ENCODE peak calls at places on chromosomes 6 and 20, in ten cellular contexts. X is CD4-positive, alpha-beta T cell; N is astrocyte of the spinal cord; P is brain microvascular endothelial cell; Z is stomach; R is KG1; T is cardiac fibroblast; U is T-helper 9 cell; L is epithelial cell of esophagus; G is BJ. D is an unnamed sample.

GRCh38 chr20:50554694-50555579 is 44.8 kb downstream of the PTPN1 start:
- DNase-seq in X (no peak), N (no peak), P (no peak), Z (no peak), R (no peak), T (no peak), U (no peak), L (no peak), G (no peak), D (no peak)

GRCh38 chr6:169590376-169590939 is 111.4 kb downstream of the WDR27 start:
- DNase-seq in X (no peak), N (no peak), P (no peak), Z (no peak), R (no peak), T (no peak), U (no peak), L (no peak), G (no peak), D (no peak)

GRCh38 chr20:50085481-50086365 is 27.2 kb downstream of the UBE2V1 start:
- DNase-seq in X (peak), N (peak), P (peak), Z (no peak), R (peak), T (peak), U (peak), L (peak), G (no peak), D (peak)

GRCh38 chr6:75691012-75691411 is 58.0 kb upstream of the MYO6 start:
- DNase-seq in X (no peak), N (peak), P (peak), Z (no peak), R (no peak), T (peak), U (no peak), L (peak), G (no peak), D (peak)

GRCh38 chr6:73566954-73567591 is 46.2 kb upstream of the EEF1A1 start:
- DNase-seq in X (no peak), N (no peak), P (peak), Z (peak), R (no peak), T (peak), U (no peak), L (peak), G (peak), D (peak)

GRCh38 chr6:100440935-100441334 is 23.8 kb downstream of the SIM1 start:
- DNase-seq in X (no peak), N (no peak), P (no peak), Z (no peak), R (no peak), T (no peak), U (no peak), L (no peak), G (no peak), D (no peak)

GRCh38 chr6:96725276-96725675 is 112.0 kb downstream of the GPR63 start:
- DNase-seq in X (no peak), N (no peak), P (no peak), Z (no peak), R (no peak), T (no peak), U (no peak), L (no peak), G (no peak), D (no peak)

GRCh38 chr20:43508604-43509040 is 1.1 kb downstream of the L3MBTL1 start:
- DNase-seq in X (no peak), N (no peak), P (peak), Z (no peak), R (no peak), T (peak), U (no peak), L (no peak), G (no peak), D (no peak)

GRCh38 chr20:37228656-37229055 is 33.0 kb downstream of the GHRH start:
- DNase-seq in X (no peak), N (no peak), P (no peak), Z (no peak), R (no peak), T (no peak), U (no peak), L (no peak), G (no peak), D (no peak)

GRCh38 chr6:111951439-111952140 is 78.3 kb upstream of the FYN start:
- DNase-seq in X (no peak), N (no peak), P (no peak), Z (no peak), R (no peak), T (no peak), U (no peak), L (no peak), G (no peak), D (no peak)